ENCODE peak calls at places on chromosomes 12 and 14, in eight cellular contexts. T, A, G, V, S, W, Z and E are unnamed samples.

GRCh38 chr14:64563696-64564095 is 13.9 kb downstream of the PPP1R36 start:
- DNase-seq in G (no peak), T (no peak), Z (no peak), A (peak; percentile 60), V (no peak), S (no peak), W (no peak), E (no peak)

GRCh38 chr14:54086780-54087179 is 130.2 kb upstream of the BMP4 start:
- DNase-seq in T (no peak), W (no peak), Z (no peak), A (no peak), V (no peak), G (no peak), S (no peak), E (no peak)

GRCh38 chr12:63521706-63522105 is 146.6 kb downstream of the DPY19L2 start:
- DNase-seq in W (no peak), T (no peak), Z (no peak), S (no peak), A (no peak), V (no peak), G (no peak), E (no peak)

GRCh38 chr14:64060648-64061096 is 207.9 kb downstream of the SYNE2 start:
- DNase-seq in Z (no peak), W (no peak), V (no peak), T (peak; percentile 33), S (no peak), A (no peak), G (peak; percentile 24), E (no peak)

GRCh38 chr14:49427117-49427516 is 159.1 kb downstream of the RPS29 start:
- DNase-seq in G (no peak), T (no peak), Z (no peak), A (no peak), V (no peak), S (no peak), W (no peak), E (no peak)

GRCh38 chr14:74508292-74508731 is 14.7 kb downstream of the ISCA2 start:
- DNase-seq in Z (no peak), W (peak; percentile 21), V (no peak), T (peak; percentile 39), S (no peak), G (no peak), A (no peak), E (no peak)

GRCh38 chr14:72653026-72653425 is 240.9 kb downstream of the DPF3 start:
- DNase-seq in W (no peak), V (no peak), A (no peak), S (no peak), Z (no peak), G (no peak), T (no peak), E (no peak)

GRCh38 chr14:95307402-95308041 is 12.2 kb downstream of the CLMN start:
- DNase-seq in G (no peak), Z (no peak), W (no peak), T (no peak), A (peak; percentile 49), V (no peak), S (no peak), E (no peak)

GRCh38 chr14:99529899-99530298 is 48.7 kb downstream of the CCNK start:
- DNase-seq in G (no peak), W (no peak), T (no peak), V (peak; percentile 62), A (no peak), Z (no peak), S (no peak), E (no peak)

GRCh38 chr14:73726025-73726961 is 12.1 kb upstream of the PNMA1 start:
- DNase-seq in Z (no peak), T (no peak), S (no peak), V (no peak), A (peak; percentile 1), G (no peak), W (no peak), E (no peak)

GRCh38 chr12:58034311-58034710 is 92.9 kb downstream of the ATP23 start:
- DNase-seq in G (no peak), Z (no peak), S (no peak), V (no peak), W (no peak), T (no peak), A (no peak), E (no peak)

GRCh38 chr14:61573748-61574513 is 121.4 kb upstream of the HIF1A start:
- DNase-seq in G (no peak), S (no peak), T (no peak), W (no peak), V (peak; percentile 71), A (no peak), Z (no peak), E (no peak)

GRCh38 chr12:96400631-96401060 is 407 bp upstream of the CDK17 start:
- DNase-seq in Z (no peak), V (no peak), W (no peak), G (no peak), S (no peak), T (no peak), A (no peak), E (no peak)

GRCh38 chr14:103832046-103832445 is 15.3 kb downstream of the PPP1R13B start:
- DNase-seq in Z (no peak), G (no peak), T (no peak), S (no peak), A (no peak), W (no peak), V (no peak), E (no peak)

GRCh38 chr12:121428883-121429282 is 29.0 kb downstream of the RNF34 start:
- DNase-seq in S (no peak), W (no peak), G (no peak), T (no peak), V (no peak), Z (no peak), A (no peak), E (no peak)

GRCh38 chr14:51520087-51520486 is 131.6 kb upstream of the FRMD6 start:
- DNase-seq in Z (no peak), S (no peak), T (no peak), V (peak; percentile 50), G (no peak), W (no peak), A (no peak), E (no peak)

GRCh38 chr14:22918519-22918808 is 485 bp downstream of the RBM23 start:
- DNase-seq in T (no peak), A (no peak), S (peak; percentile 48), V (no peak), G (no peak), Z (no peak), W (no peak), E (no peak)

GRCh38 chr12:68587448-68587873 is 23.2 kb upstream of the RAP1B start:
- DNase-seq in A (no peak), Z (no peak), S (no peak), G (no peak), T (no peak), W (no peak), V (no peak), E (no peak)

GRCh38 chr14:75259510-75259855 is 19.1 kb upstream of the FOS start:
- DNase-seq in A (no peak), V (peak; percentile 62), G (no peak), S (no peak), Z (no peak), T (no peak), W (no peak), E (no peak)

GRCh38 chr12:28489256-28489655 is 299.0 kb downstream of the CCDC91 start:
- DNase-seq in A (peak; percentile 11), W (no peak), T (no peak), Z (no peak), V (peak; percentile 72), S (no peak), G (no peak), E (no peak)

GRCh38 chr12:22043943-22044342 is 2.1 kb upstream of the CMAS start:
- DNase-seq in A (no peak), G (no peak), Z (no peak), V (no peak), T (no peak), S (no peak), W (no peak), E (no peak)

GRCh38 chr12:57732270-57732669 is 6.3 kb downstream of the AGAP2 start:
- DNase-seq in S (no peak), V (no peak), T (no peak), G (no peak), Z (no peak), A (no peak), W (no peak), E (no peak)

GRCh38 chr14:54730156-54730961 is 163.4 kb downstream of the SAMD4A start:
- DNase-seq in V (peak; percentile 98), W (no peak), S (no peak), G (peak; percentile 57), A (peak; percentile 60), T (no peak), Z (no peak), E (no peak)

GRCh38 chr14:37985826-37986470 is 221.8 kb upstream of the SSTR1 start:
- DNase-seq in T (peak; percentile 54), V (peak; percentile 62), W (peak; percentile 50), A (peak; percentile 34), G (no peak), Z (peak; percentile 11), S (peak; percentile 33), E (peak; percentile 5)